ENCODE peak calls at places on chromosomes 16 and 17, in four cellular contexts. One of them, this sample, is unnamed.

GRCh38 chr16:6165330-6165984 is 1067.9 kb upstream of the EEF2KMT start:
- DNase-seq in transverse colon: no peak
- DNase-seq in K562: no peak
- DNase-seq in endothelial cell of umbilical vein: no peak
- DNase-seq in this sample: no peak

GRCh38 chr16:66511615-66512500 is 38.1 kb downstream of the TK2 start:
- DNase-seq in transverse colon: no peak
- DNase-seq in K562: no peak
- DNase-seq in endothelial cell of umbilical vein: peak; percentile 70
- DNase-seq in this sample: no peak

GRCh38 chr16:11056090-11056988 is 112.0 kb downstream of the CLEC16A start:
- DNase-seq in transverse colon: no peak
- DNase-seq in K562: no peak
- DNase-seq in endothelial cell of umbilical vein: no peak
- DNase-seq in this sample: no peak

GRCh38 chr16:85752511-85753420 is 1.9 kb upstream of the C16orf74 start:
- DNase-seq in transverse colon: peak; percentile 46
- DNase-seq in K562: peak; percentile 69
- DNase-seq in endothelial cell of umbilical vein: no peak
- DNase-seq in this sample: no peak

GRCh38 chr17:73566905-73567782 is 77.1 kb downstream of the SDK2 start:
- DNase-seq in transverse colon: no peak
- DNase-seq in K562: no peak
- DNase-seq in endothelial cell of umbilical vein: no peak
- DNase-seq in this sample: no peak

GRCh38 chr17:38893612-38894011 is 23.8 kb downstream of the LASP1 start:
- DNase-seq in transverse colon: peak; percentile 43
- DNase-seq in K562: no peak
- DNase-seq in endothelial cell of umbilical vein: peak; percentile 24
- DNase-seq in this sample: no peak

GRCh38 chr17:31068291-31068690 is 26.5 kb upstream of the NF1 start:
- DNase-seq in transverse colon: peak; percentile 65
- DNase-seq in K562: peak; percentile 53
- DNase-seq in endothelial cell of umbilical vein: peak; percentile 52
- DNase-seq in this sample: no peak

GRCh38 chr17:57114085-57114673 is 29.1 kb downstream of the AKAP1 start:
- DNase-seq in transverse colon: peak; percentile 68
- DNase-seq in K562: peak; percentile 75
- DNase-seq in endothelial cell of umbilical vein: peak; percentile 32
- DNase-seq in this sample: peak; percentile 60

GRCh38 chr17:68514809-68515208 is 2.6 kb downstream of the PRKAR1A start:
- DNase-seq in transverse colon: no peak
- DNase-seq in K562: no peak
- DNase-seq in endothelial cell of umbilical vein: peak; percentile 86
- DNase-seq in this sample: no peak

GRCh38 chr17:63418540-63418939 is 27.6 kb downstream of the CYB561 start:
- DNase-seq in transverse colon: no peak
- DNase-seq in K562: no peak
- DNase-seq in endothelial cell of umbilical vein: no peak
- DNase-seq in this sample: no peak

GRCh38 chr16:11632455-11632921 is 35.8 kb upstream of the SNN start:
- DNase-seq in transverse colon: peak; percentile 35
- DNase-seq in K562: no peak
- DNase-seq in endothelial cell of umbilical vein: peak; percentile 71
- DNase-seq in this sample: no peak

GRCh38 chr17:65966311-65966710 is 225.6 kb downstream of the CEP112 start:
- DNase-seq in transverse colon: no peak
- DNase-seq in K562: no peak
- DNase-seq in endothelial cell of umbilical vein: peak; percentile 81
- DNase-seq in this sample: no peak

GRCh38 chr16:35798885-35799426 is 2339.5 kb downstream of the TP53TG3F start:
- DNase-seq in transverse colon: no peak
- DNase-seq in K562: no peak
- DNase-seq in endothelial cell of umbilical vein: no peak
- DNase-seq in this sample: no peak

GRCh38 chr17:56629450-56630187 is 36.1 kb downstream of the NOG start:
- DNase-seq in transverse colon: no peak
- DNase-seq in K562: peak; percentile 59
- DNase-seq in endothelial cell of umbilical vein: no peak
- DNase-seq in this sample: no peak

GRCh38 chr16:50478773-50479149 is 69.4 kb upstream of the NKD1 start:
- DNase-seq in transverse colon: peak; percentile 21
- DNase-seq in K562: no peak
- DNase-seq in endothelial cell of umbilical vein: no peak
- DNase-seq in this sample: no peak

GRCh38 chr17:17751489-17751995 is 70.3 kb downstream of the RAI1 start:
- DNase-seq in transverse colon: no peak
- DNase-seq in K562: no peak
- DNase-seq in endothelial cell of umbilical vein: peak; percentile 22
- DNase-seq in this sample: no peak

GRCh38 chr17:17732892-17733670 is 51.8 kb downstream of the RAI1 start:
- DNase-seq in transverse colon: no peak
- DNase-seq in K562: no peak
- DNase-seq in endothelial cell of umbilical vein: no peak
- DNase-seq in this sample: no peak

GRCh38 chr17:58786586-58787295 is 31.1 kb downstream of the PPM1E start:
- DNase-seq in transverse colon: no peak
- DNase-seq in K562: peak; percentile 8
- DNase-seq in endothelial cell of umbilical vein: peak; percentile 46
- DNase-seq in this sample: no peak

GRCh38 chr17:82281502-82282238 is 8.2 kb upstream of the CSNK1D start:
- DNase-seq in transverse colon: peak; percentile 51
- DNase-seq in K562: no peak
- DNase-seq in endothelial cell of umbilical vein: peak; percentile 29
- DNase-seq in this sample: no peak

GRCh38 chr17:48374650-48375230 is 55.3 kb downstream of the SKAP1 start:
- DNase-seq in transverse colon: peak; percentile 67
- DNase-seq in K562: peak; percentile 58
- DNase-seq in endothelial cell of umbilical vein: peak; percentile 26
- DNase-seq in this sample: peak; percentile 12

DNA sequence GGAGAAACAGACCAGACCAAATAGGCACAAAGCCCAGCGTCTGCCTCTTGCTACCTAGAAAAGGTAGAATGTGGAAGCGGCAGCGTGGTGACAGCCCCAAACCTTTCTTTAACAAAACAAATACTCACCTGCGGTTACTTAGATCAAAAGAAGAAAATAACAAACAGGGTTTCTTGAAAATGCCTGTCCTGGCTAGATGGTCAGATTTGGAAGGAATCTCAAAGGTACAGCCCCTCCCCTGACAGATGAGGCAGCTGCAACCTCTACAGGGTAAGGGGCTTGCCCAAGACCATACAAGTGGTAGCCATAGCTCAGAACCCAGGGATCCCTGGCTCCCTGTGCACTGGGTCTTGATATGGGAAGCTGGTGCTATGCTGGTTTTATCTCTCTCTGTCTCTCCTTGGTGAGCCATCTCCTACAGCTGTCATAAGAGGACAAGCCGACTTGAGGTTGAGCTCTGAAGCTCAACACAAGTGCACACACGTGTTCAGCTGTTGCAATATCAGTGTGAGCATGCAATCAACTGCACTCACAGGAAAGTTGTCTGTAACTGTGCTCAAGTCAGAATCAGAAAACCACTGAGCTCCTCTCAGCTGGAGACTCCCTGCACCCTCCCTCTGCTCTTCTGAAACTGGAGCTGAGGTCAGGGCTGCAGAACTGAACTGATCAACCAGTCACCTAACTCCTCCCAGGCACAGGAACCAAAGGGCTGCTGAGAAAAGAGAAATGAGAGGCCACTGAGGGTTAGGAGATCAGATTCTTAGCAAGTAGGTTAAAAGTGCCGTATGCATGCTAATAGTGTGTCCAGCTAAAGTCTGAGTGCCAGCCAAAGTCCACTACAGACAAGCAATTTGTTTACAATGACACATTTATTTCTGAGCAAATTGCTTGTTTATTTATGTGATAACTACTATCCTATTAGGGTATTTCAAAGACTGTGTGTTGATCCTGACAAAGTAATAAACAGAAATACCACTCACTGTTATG is 6.1 kb upstream of the RNF157 start:
- DNase-seq in transverse colon: peak; percentile 74
- DNase-seq in K562: no peak
- DNase-seq in endothelial cell of umbilical vein: no peak
- DNase-seq in this sample: peak; percentile 72
- TF ChIP-seq POLR2AphosphoS5 in transverse colon: peak; percentile 64
- TF ChIP-seq POLR2AphosphoS5 in K562: no peak
- TF ChIP-seq POLR2AphosphoS5 in endothelial cell of umbilical vein: no peak
- TF ChIP-seq POLR2AphosphoS5 in this sample: peak; percentile 65

GRCh38 chr17:42562845-42563509 is 1.0 kb downstream of the COASY start:
- DNase-seq in transverse colon: no peak
- DNase-seq in K562: peak; percentile 50
- DNase-seq in endothelial cell of umbilical vein: no peak
- DNase-seq in this sample: no peak
- TF ChIP-seq POLR2AphosphoS5 in transverse colon: no peak
- TF ChIP-seq POLR2AphosphoS5 in K562: no peak
- TF ChIP-seq POLR2AphosphoS5 in endothelial cell of umbilical vein: no peak
- TF ChIP-seq POLR2AphosphoS5 in this sample: no peak

DNA sequence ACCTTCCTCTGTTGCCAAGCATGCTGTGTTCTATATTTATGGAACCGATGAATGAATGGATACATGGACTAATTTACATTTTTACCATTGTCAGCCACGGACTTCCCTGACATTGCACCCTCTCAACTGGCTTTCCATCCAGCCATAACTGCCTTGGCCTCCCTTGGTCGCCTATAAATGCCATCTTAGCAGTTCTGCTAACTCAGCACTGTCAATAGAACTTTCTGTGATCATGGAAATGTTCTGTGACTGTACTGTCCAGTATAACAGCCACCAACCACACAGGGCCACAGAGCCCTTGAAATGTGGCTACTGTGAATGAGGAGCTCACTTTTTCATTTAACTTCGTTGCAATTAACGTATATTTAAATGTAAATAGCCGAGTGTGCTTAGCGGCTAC is 8.7 kb upstream of the BCO1 start:
- DNase-seq in transverse colon: no peak
- DNase-seq in K562: no peak
- DNase-seq in endothelial cell of umbilical vein: no peak
- DNase-seq in this sample: no peak
- TF ChIP-seq POLR2AphosphoS5 in transverse colon: no peak
- TF ChIP-seq POLR2AphosphoS5 in K562: no peak
- TF ChIP-seq POLR2AphosphoS5 in endothelial cell of umbilical vein: no peak
- TF ChIP-seq POLR2AphosphoS5 in this sample: no peak

GRCh38 chr16:18932243-18932997 is 6.2 kb upstream of the SMG1 start:
- DNase-seq in transverse colon: no peak
- DNase-seq in K562: no peak
- DNase-seq in endothelial cell of umbilical vein: no peak
- DNase-seq in this sample: no peak
- TF ChIP-seq POLR2AphosphoS5 in transverse colon: no peak
- TF ChIP-seq POLR2AphosphoS5 in K562: no peak
- TF ChIP-seq POLR2AphosphoS5 in endothelial cell of umbilical vein: no peak
- TF ChIP-seq POLR2AphosphoS5 in this sample: no peak

GRCh38 chr16:84630009-84630408 is 12.1 kb upstream of the COTL1 start:
- DNase-seq in transverse colon: no peak
- DNase-seq in K562: no peak
- DNase-seq in endothelial cell of umbilical vein: no peak
- DNase-seq in this sample: no peak
- TF ChIP-seq POLR2AphosphoS5 in transverse colon: no peak
- TF ChIP-seq POLR2AphosphoS5 in K562: no peak
- TF ChIP-seq POLR2AphosphoS5 in endothelial cell of umbilical vein: no peak
- TF ChIP-seq POLR2AphosphoS5 in this sample: no peak

GRCh38 chr16:48352648-48353347 is 32.4 kb downstream of the SIAH1 start:
- DNase-seq in transverse colon: no peak
- DNase-seq in K562: no peak
- DNase-seq in endothelial cell of umbilical vein: no peak
- DNase-seq in this sample: no peak

GRCh38 chr16:48347980-48348379 is 37.2 kb downstream of the SIAH1 start:
- DNase-seq in transverse colon: no peak
- DNase-seq in K562: no peak
- DNase-seq in endothelial cell of umbilical vein: no peak
- DNase-seq in this sample: no peak

GRCh38 chr16:48350716-48351115 is 34.5 kb downstream of the SIAH1 start:
- DNase-seq in transverse colon: no peak
- DNase-seq in K562: no peak
- DNase-seq in endothelial cell of umbilical vein: no peak
- DNase-seq in this sample: no peak

DNA sequence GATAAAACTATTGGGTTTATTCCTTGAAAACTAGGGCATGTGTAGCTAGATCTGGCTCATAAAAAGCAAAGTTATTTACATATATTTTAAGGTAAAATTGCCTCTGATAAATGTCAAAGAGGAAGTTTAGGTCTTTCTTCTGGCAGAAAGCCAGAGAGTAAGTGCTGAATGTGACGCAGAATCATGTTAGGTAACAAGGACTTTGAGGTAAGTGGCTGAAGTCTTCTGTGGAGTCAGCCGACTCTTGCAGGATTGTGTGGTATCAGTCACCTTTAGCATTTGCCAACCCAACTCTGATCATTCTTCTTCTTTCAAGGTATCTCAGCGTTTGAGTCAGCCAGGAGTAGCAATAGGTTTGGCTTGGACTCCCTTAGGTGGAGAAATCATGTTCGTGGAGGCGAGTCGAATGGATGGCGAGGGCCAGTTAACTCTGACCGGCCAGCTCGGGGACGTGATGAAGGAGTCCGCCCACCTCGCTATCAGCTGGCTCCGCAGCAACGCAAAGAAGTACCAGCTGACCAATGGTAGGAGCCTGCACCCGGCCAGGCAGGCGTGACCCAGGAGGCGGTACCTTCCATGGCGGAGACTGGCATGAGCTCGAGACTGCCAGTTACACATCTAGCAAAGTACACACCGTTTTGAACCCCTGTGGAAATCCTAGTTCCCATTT is 37.9 kb downstream of the SIAH1 start:
- DNase-seq in transverse colon: no peak
- DNase-seq in K562: no peak
- DNase-seq in endothelial cell of umbilical vein: no peak
- DNase-seq in this sample: no peak
- TF ChIP-seq POLR2AphosphoS5 in transverse colon: no peak
- TF ChIP-seq POLR2AphosphoS5 in K562: no peak
- TF ChIP-seq POLR2AphosphoS5 in endothelial cell of umbilical vein: no peak
- TF ChIP-seq POLR2AphosphoS5 in this sample: no peak

DNA sequence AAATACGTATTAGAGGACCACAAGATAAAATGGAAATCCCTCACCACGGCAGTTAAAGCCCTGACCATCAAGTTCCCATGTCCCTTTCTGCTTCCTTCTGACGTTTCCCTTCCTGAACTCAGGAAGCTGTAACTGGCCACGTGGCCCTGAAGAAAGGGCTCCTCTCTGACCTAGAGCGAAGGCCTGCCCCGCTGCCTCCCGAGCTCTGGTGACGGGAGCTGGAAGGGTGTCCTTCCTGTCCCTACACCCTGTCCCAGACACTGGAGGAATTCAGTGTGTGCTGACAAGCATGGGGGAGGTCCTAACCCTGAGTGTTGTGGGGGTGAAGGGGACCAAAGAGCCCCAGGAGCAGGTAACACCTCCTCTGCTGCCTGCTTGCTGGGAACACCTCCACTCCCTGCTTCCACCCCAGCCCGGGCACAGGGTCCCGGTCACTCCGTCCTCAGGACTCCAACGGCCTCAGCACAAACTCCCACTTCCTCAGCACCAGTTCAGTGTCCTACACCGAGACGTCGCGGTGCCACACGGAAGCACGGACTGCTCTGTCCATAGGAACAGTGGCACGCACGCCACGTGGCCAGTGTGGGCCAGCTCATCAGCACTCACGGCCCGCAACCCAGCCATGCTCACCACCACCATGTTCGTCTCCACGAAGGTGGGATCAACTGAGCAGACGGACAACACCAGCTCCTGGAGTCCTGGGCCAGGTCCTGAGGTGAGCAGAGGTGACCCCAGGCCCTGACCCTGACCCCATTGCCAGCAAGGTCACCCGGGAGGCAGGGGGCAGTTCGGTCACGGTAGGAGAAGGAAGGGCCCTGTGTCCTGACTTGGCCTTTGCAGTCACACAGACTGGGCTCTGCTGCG is 16.9 kb downstream of the TMEM235 start:
- DNase-seq in transverse colon: no peak
- DNase-seq in K562: no peak
- DNase-seq in endothelial cell of umbilical vein: no peak
- DNase-seq in this sample: no peak
- TF ChIP-seq POLR2AphosphoS5 in transverse colon: no peak
- TF ChIP-seq POLR2AphosphoS5 in K562: no peak
- TF ChIP-seq POLR2AphosphoS5 in endothelial cell of umbilical vein: no peak
- TF ChIP-seq POLR2AphosphoS5 in this sample: no peak

This sample was measured in GM12891.